ENCODE peak calls at places on chromosomes 11 and 22, in nine cellular contexts. T is CD4-positive, alpha-beta memory T cell; G is lung; O is stomach; M is NT2/D1; R is SW480; U is H9; A is effector CD8-positive, alpha-beta T cell; S is WTC11. Z is an unnamed sample.

GRCh38 chr22:42067706-42068350 is 2.8 kb downstream of the NAGA start:
- DNase-seq in O (no peak), G (no peak), A (no peak), T (no peak), M (no peak), R (no peak), U (no peak), S (peak), Z (no peak)

GRCh38 chr11:72943664-72944063 is 129.5 kb downstream of the ATG16L2 start:
- DNase-seq in R (no peak), A (no peak), S (no peak), T (no peak), G (no peak), U (no peak), M (no peak), O (no peak), Z (no peak)

GRCh38 chr11:106242723-106243405 is 165.4 kb downstream of the AASDHPPT start:
- DNase-seq in G (no peak), M (no peak), T (no peak), R (no peak), S (no peak), A (no peak), O (no peak), U (no peak), Z (no peak)

GRCh38 chr11:35927730-35928129 is 16.1 kb upstream of the LDLRAD3 start:
- DNase-seq in M (no peak), O (peak), R (peak), G (peak), U (no peak), T (no peak), S (no peak), A (no peak), Z (peak)

GRCh38 chr11:134226806-134227325 is 2.4 kb downstream of the VPS26B start:
- DNase-seq in O (no peak), M (no peak), R (no peak), T (no peak), S (no peak), U (no peak), G (no peak), A (no peak), Z (no peak)

GRCh38 chr11:86869966-86870570 is 69.7 kb downstream of the PRSS23 start:
- DNase-seq in T (peak), A (no peak), U (peak), G (peak), M (peak), S (peak), R (peak), O (peak), Z (peak)

GRCh38 chr11:73320786-73321325 is 12.8 kb downstream of the ARHGEF17 start:
- DNase-seq in M (no peak), G (no peak), O (no peak), T (no peak), S (no peak), R (no peak), A (no peak), U (no peak), Z (no peak)

GRCh38 chr22:41248314-41248713 is 7.6 kb upstream of the CHADL start:
- DNase-seq in S (no peak), A (no peak), U (no peak), O (no peak), M (no peak), R (no peak), T (no peak), G (no peak), Z (no peak)

GRCh38 chr11:68373189-68373809 is 60.9 kb downstream of the LRP5 start:
- DNase-seq in O (no peak), R (no peak), M (no peak), G (no peak), S (no peak), U (no peak), T (no peak), A (no peak), Z (peak)

GRCh38 chr11:34869425-34869824 is 46.8 kb downstream of the APIP start:
- DNase-seq in M (peak), G (no peak), A (no peak), O (no peak), T (no peak), U (peak), S (peak), R (no peak), Z (no peak)

GRCh38 chr11:118401880-118402590 is 629 bp downstream of the ATP5MG start:
- DNase-seq in M (no peak), A (no peak), T (no peak), O (no peak), S (no peak), G (no peak), U (no peak), R (peak), Z (no peak)

GRCh38 chr11:2674681-2675131 is 25.1 kb downstream of the KCNQ1OT1 start:
- DNase-seq in A (no peak), S (no peak), R (no peak), G (no peak), O (peak), T (no peak), M (no peak), U (peak), Z (no peak)

GRCh38 chr11:130421697-130422096 is 6.7 kb downstream of the ADAMTS8 start:
- DNase-seq in R (no peak), T (no peak), A (no peak), G (no peak), U (no peak), O (no peak), M (no peak), S (no peak), Z (no peak)

GRCh38 chr11:79708319-79708928 is 267.6 kb upstream of the TENM4 start:
- DNase-seq in R (peak), S (peak), G (no peak), M (peak), O (no peak), T (no peak), A (no peak), U (peak), Z (no peak)

GRCh38 chr11:119418759-119419158 is 4.2 kb downstream of the THY1 start:
- DNase-seq in R (no peak), O (no peak), M (no peak), G (no peak), U (no peak), T (no peak), A (no peak), S (no peak), Z (no peak)

GRCh38 chr22:42316988-42317387 is 46.5 kb upstream of the TCF20 start:
- DNase-seq in M (no peak), O (peak), A (no peak), R (peak), G (peak), T (peak), S (no peak), U (no peak), Z (peak)

GRCh38 chr22:48838846-48839730 is 988.6 kb downstream of the BRD1 start:
- DNase-seq in T (no peak), S (no peak), O (no peak), R (no peak), U (no peak), M (no peak), G (no peak), A (no peak), Z (peak)

GRCh38 chr22:44994399-44995281 is 15.2 kb downstream of the PHF21B start:
- DNase-seq in R (peak), S (no peak), O (no peak), M (no peak), A (no peak), T (no peak), G (no peak), U (no peak), Z (no peak)

GRCh38 chr11:124612567-124613245 is 1.5 kb downstream of the PANX3 start:
- DNase-seq in M (no peak), R (no peak), O (no peak), U (peak), T (no peak), S (peak), A (no peak), G (no peak), Z (no peak)

GRCh38 chr11:38791346-38791961 is 2193.4 kb upstream of the RAG2 start:
- DNase-seq in T (no peak), O (no peak), A (no peak), R (peak), S (no peak), G (peak), M (peak), U (peak), Z (no peak)

GRCh38 chr11:62540804-62541671 is 5.6 kb downstream of the AHNAK start:
- DNase-seq in U (no peak), T (no peak), S (no peak), A (no peak), M (no peak), G (no peak), O (no peak), R (no peak), Z (peak)

GRCh38 chr22:21791635-21792625 is 56.3 kb upstream of the YPEL1 start:
- DNase-seq in U (no peak), O (no peak), M (no peak), R (no peak), S (no peak), T (no peak), G (no peak), A (no peak), Z (no peak)

GRCh38 chr11:45885274-45885920 is at the start of gene MAPK8IP1:
- DNase-seq in U (peak), G (peak), A (peak), T (peak), S (peak), R (peak), M (peak), O (peak), Z (peak)